ENCODE peak calls at places on chromosomes 4 and X, in five cellular contexts. Q, Z, N, L and A are unnamed samples.

GRCh38 chrX:77785746-77786548 is at the start of gene ATRX:
- DNase-seq in N (peak; percentile 79), L (peak; percentile 87), Z (peak; percentile 91), Q (peak; percentile 80), A (peak; percentile 68)

GRCh38 chr4:1207603-1208265 is 35.4 kb upstream of the SPON2 start:
- DNase-seq in N (peak; percentile 87), Z (no peak), Q (no peak), L (peak; percentile 61), A (no peak)

GRCh38 chrX:67585401-67585800 is 41.6 kb downstream of the AR start:
- DNase-seq in N (peak; percentile 3), Z (no peak), Q (no peak), L (no peak), A (no peak)

GRCh38 chrX:126489141-126489540 is 63.5 kb downstream of the DCAF12L1 start:
- DNase-seq in L (no peak), Q (no peak), Z (peak; percentile 0), N (no peak), A (no peak)

GRCh38 chrX:78125148-78125547 is 14.3 kb downstream of the TAF9B start:
- DNase-seq in Z (no peak), N (no peak), Q (no peak), L (no peak), A (no peak)

GRCh38 chrX:129769467-129770154 is 10.1 kb upstream of the SASH3 start:
- DNase-seq in Z (no peak), L (no peak), Q (no peak), N (no peak), A (no peak)

GRCh38 chr4:176799653-176800052 is 6.9 kb upstream of the VEGFC start:
- DNase-seq in L (no peak), Q (no peak), N (no peak), Z (no peak), A (no peak)

GRCh38 chr4:82780398-82781231 is 18.0 kb downstream of the SCD5 start:
- DNase-seq in L (peak; percentile 42), Z (no peak), Q (peak; percentile 29), N (peak; percentile 59), A (no peak)

GRCh38 chr4:118102195-118102594 is 67.9 kb downstream of the NDST3 start:
- DNase-seq in Q (no peak), L (no peak), Z (no peak), N (no peak), A (no peak)

GRCh38 chr4:182235016-182235415 is 8.2 kb upstream of the TENM3 start:
- DNase-seq in L (no peak), N (no peak), Q (no peak), Z (no peak), A (no peak)

GRCh38 chr4:86091201-86091600 is 268.7 kb downstream of the MAPK10 start:
- DNase-seq in Z (no peak), Q (no peak), N (peak; percentile 6), L (peak; percentile 25), A (no peak)

GRCh38 chr4:184097240-184097619 is 120.4 kb downstream of the ENPP6 start:
- DNase-seq in Q (peak; percentile 91), Z (peak; percentile 79), N (no peak), L (no peak), A (no peak)

GRCh38 chr4:185005209-185005819 is 13.0 kb upstream of the HELT start:
- DNase-seq in N (peak; percentile 65), Q (peak; percentile 82), L (peak; percentile 70), Z (peak; percentile 85), A (peak; percentile 79)

DNA sequence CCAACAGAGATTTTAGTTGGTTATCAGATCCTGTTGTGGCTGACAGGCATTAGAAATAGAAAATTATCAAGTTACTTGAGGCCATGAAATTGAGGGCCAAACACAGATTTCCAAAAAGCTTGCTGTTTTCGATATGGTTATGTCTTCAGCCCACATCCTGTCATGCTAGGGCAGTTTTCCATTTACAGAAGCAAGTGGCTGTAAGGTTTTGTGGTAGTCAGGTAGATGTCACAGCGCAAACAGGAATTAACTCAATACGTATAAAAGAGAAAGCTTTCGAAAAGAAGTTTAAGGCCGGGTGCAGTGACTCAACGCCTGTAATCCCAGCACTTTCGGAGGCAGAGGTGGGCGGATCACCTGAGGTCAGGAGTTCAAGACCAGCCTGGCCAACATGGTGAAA is 104.6 kb downstream of the DMD start:
- DNase-seq in Q (no peak), N (no peak), L (no peak), Z (no peak), A (no peak)
- H2BK120ac ChIP-seq in Q (no peak overlapping the region), N (no peak overlapping the region), L (no peak overlapping the region), Z (no peak overlapping the region), A (no peak overlapping the region)

GRCh38 chr4:27930976-27931375 is 1070.3 kb downstream of the STIM2 start:
- DNase-seq in L (no peak), Q (no peak), Z (no peak), N (no peak), A (no peak)
- H2BK120ac ChIP-seq in L (no peak overlapping the region), Q (no peak overlapping the region), Z (no peak overlapping the region), N (no peak overlapping the region), A (no peak overlapping the region)

DNA sequence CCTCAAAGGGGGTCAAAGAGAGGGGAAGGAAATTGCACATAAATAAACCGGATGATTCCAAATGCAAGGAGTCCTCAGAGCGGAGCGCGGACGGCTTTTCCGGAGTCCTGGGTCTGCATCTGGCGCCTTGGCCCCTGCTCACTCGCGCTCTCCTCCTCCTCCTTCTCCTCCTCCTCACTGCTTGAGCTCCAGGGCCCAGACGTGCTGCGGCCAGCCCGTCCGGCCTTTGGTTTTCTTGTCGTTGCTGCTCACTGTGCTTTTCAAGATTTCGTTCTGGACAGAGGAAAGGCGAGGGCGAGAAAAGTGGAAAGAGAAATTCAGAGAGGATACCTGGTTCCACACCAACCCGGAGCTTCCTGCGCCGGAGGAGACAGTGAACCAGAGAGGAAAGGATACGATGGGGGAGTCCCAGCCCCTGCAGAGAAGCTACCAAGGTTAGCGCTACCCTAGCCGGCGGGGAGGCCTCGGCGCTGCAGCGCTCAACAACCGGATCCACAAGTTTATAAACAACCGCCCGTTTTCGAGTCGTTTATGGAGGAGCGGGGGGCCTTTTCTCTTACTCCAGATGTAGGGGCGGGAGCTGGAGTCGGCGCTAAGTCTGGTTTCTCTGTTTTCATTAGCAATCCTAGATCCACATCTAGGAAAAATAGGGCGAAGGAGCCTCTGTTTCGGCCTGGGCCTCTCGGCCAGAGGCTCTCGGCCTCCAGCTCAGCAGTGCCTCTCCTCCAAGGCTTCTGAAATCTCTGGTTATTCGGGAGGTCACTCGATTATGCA is 2.7 kb downstream of the HAND2 start:
- DNase-seq in N (no peak), L (peak; percentile 66), Q (peak; percentile 77), Z (peak; percentile 81), A (no peak)
- H2BK120ac ChIP-seq in N (no peak overlapping the region), L (peak overlapping the region; percentile 65), Q (no peak overlapping the region), Z (no peak overlapping the region), A (no peak overlapping the region)

DNA sequence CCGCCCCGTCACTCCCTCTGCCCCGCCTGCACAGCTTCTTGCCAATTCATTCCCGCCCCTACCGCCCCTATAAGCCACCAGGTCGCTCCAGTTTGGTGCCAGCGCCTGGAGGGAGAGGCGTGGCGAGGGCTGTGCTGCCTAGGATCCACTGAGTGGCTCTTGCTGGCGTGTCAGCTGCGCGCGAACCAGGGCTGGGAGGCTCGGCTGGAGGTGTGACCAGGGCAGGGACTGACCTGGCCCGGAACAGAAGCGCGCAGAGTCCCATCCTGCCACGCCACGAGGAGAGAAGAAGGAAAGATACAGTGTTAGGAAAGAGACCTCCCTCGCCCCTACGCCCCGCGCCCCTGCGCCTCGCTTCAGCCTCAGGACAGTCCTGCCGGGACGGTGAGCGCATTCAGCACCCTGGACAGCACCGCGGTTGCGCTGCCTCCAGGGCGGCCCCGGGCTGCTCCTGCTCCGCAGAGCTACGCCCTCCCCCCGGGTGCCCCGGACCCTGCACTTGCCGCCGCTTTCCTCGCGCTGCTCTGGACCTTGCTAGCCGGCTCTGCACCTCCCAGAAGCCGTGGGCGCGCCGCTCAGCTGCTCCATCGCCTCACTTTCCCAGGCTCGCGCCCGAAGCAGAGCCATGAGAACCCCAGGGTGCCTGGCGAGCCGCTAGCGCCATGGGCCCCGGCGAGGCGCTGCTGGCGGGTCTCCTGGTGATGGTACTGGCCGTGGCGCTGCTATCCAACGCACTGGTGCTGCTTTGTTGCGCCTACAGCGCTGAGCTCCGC is at the start of gene GPR78:
- DNase-seq in Q (peak; percentile 93), L (peak; percentile 65), Z (peak; percentile 96), N (peak; percentile 49), A (peak; percentile 92)
- H2BK120ac ChIP-seq in Q (no peak within 1 kb of the TSS), L (no peak within 1 kb of the TSS), Z (no peak within 1 kb of the TSS), N (no peak within 1 kb of the TSS), A (no peak within 1 kb of the TSS)

GRCh38 chr4:119207051-119207450 is 5.5 kb upstream of the USP53 start:
- DNase-seq in L (no peak), Q (no peak), N (peak; percentile 50), Z (peak; percentile 78), A (no peak)
- H2BK120ac ChIP-seq in L (no peak overlapping the region), Q (no peak overlapping the region), N (peak overlapping the region; percentile 76), Z (no peak overlapping the region), A (no peak overlapping the region)

DNA sequence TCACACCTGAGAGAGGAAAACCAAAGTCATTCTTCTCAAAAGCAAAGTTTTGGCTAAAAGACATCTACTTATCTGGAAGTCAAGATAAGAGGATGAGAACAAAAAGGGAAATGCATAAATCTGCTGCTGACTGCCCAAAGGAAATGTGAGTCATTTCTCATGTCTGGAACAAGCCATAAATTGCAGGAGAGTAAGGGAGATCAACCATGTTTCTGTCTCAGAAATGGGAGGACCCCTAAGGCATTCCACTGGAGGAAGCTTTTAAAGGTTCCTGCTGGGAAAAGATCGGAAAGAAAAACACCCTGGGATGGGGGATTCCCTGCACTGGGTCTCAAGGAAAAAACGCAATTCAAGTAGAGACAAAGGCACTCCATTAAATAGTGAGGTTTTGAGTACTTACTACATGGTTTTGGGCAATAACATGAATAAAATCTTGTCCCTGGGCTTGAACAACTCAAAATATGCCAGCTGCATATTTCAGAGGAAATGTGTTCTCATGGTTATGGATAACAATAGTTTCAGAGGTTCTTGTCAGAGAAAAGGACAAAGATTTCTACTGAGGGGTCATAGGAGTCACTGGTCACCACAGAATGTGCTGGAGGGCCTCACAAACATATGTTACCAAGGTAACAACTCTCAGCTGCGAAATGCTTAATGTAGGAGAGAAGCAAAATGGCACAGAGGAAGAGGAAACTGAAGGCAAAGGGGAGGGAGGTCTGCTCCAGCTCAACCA is 19.3 kb downstream of the GPR143 start:
- DNase-seq in L (peak; percentile 91), Z (peak; percentile 66), Q (no peak), N (peak; percentile 43), A (no peak)
- H2BK120ac ChIP-seq in L (no peak overlapping the region), Z (no peak overlapping the region), Q (peak overlapping the region; percentile 44), N (no peak overlapping the region), A (no peak overlapping the region)